ENCODE peak calls at places on chromosomes 11 and 22, in four cellular contexts. One of them, this sample, is unnamed.

GRCh38 chr11:86418929-86419328 is 44.2 kb downstream of the CCDC81 start:
- DNase-seq in body of pancreas: no peak
- DNase-seq in astrocyte of the cerebellum: no peak
- DNase-seq in endodermal cell: no peak
- DNase-seq in this sample: no peak

GRCh38 chr11:67309661-67310061 is 6.3 kb downstream of the SSH3 start:
- DNase-seq in endodermal cell: peak; percentile 24
- DNase-seq in astrocyte of the cerebellum: no peak
- DNase-seq in body of pancreas: no peak
- DNase-seq in this sample: no peak

GRCh38 chr22:32042924-32043323 is at the start of gene SLC5A1:
- DNase-seq in endodermal cell: no peak
- DNase-seq in body of pancreas: peak; percentile 84
- DNase-seq in astrocyte of the cerebellum: no peak
- DNase-seq in this sample: no peak

GRCh38 chr11:92789761-92790160 is 179.7 kb upstream of the MTNR1B start:
- DNase-seq in body of pancreas: no peak
- DNase-seq in endodermal cell: no peak
- DNase-seq in astrocyte of the cerebellum: no peak
- DNase-seq in this sample: no peak

GRCh38 chr22:29148036-29148435 is 57.7 kb upstream of the EMID1 start:
- DNase-seq in endodermal cell: no peak
- DNase-seq in astrocyte of the cerebellum: no peak
- DNase-seq in body of pancreas: no peak
- DNase-seq in this sample: no peak

GRCh38 chr22:44091021-44091721 is 67.1 kb downstream of the PARVB start:
- DNase-seq in body of pancreas: no peak
- DNase-seq in endodermal cell: no peak
- DNase-seq in astrocyte of the cerebellum: no peak
- DNase-seq in this sample: no peak

GRCh38 chr11:23680488-23681230 is 816.2 kb upstream of the LUZP2 start:
- DNase-seq in body of pancreas: no peak
- DNase-seq in astrocyte of the cerebellum: no peak
- DNase-seq in endodermal cell: no peak
- DNase-seq in this sample: no peak

GRCh38 chr22:36065775-36066544 is 37.3 kb upstream of the RBFOX2 start:
- DNase-seq in body of pancreas: peak; percentile 96
- DNase-seq in astrocyte of the cerebellum: peak; percentile 78
- DNase-seq in endodermal cell: peak; percentile 99
- DNase-seq in this sample: peak; percentile 88

GRCh38 chr22:23397618-23398567 is 182.2 kb downstream of the IGLL1 start:
- DNase-seq in body of pancreas: no peak
- DNase-seq in astrocyte of the cerebellum: no peak
- DNase-seq in endodermal cell: no peak
- DNase-seq in this sample: no peak

GRCh38 chr11:33324211-33324985 is 67.2 kb downstream of the HIPK3 start:
- DNase-seq in endodermal cell: no peak
- DNase-seq in astrocyte of the cerebellum: no peak
- DNase-seq in body of pancreas: no peak
- DNase-seq in this sample: no peak

DNA sequence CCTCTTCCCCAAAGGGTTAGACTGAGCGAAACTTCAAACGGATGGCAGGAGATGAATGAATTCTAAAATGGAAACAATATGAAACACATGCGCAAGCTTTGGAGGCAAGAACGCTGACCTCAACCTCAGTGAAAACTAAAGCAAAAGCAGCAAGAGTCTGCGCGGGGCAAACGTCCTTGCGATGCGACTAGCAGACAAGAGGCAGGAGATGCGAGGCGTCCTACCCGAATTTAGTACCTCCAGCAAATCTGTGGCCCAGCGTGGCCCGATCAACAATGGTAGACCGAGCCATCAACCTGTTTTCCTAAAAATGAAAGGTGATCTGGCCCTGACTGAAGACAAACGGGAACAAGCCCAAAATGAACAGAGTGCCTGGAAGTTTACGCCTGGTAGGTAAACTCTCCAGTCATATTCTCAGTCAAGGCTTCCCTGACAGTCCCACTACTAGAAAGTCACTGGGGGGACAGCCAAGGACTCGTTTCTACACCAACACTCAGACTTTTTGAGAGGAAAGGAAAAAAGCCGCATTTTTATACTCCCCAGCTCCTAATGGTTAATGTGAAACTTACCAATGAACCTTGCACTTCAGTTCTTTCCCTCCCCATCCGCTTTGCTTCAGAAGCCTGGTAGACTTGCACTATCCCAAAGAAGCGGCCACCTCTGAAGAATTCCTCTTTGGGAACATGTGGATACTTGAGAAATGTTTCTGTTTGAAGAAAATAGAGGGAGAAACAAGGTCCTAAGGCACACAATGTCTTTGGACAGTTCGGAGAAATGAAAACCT is 11.5 kb downstream of the MMP3 start:
- DNase-seq in endodermal cell: no peak
- DNase-seq in body of pancreas: no peak
- DNase-seq in astrocyte of the cerebellum: no peak
- DNase-seq in this sample: no peak
- TF ChIP-seq CTCF in endodermal cell: no peak
- TF ChIP-seq CTCF in body of pancreas: no peak
- TF ChIP-seq CTCF in astrocyte of the cerebellum: no peak
- TF ChIP-seq CTCF in this sample: no peak

GRCh38 chr11:65060913-65061408 is 2.6 kb upstream of the NAALADL1 start:
- DNase-seq in astrocyte of the cerebellum: no peak
- DNase-seq in body of pancreas: no peak
- DNase-seq in endodermal cell: peak; percentile 87
- DNase-seq in this sample: no peak
- TF ChIP-seq CTCF in astrocyte of the cerebellum: peak; percentile 43
- TF ChIP-seq CTCF in body of pancreas: no peak
- TF ChIP-seq CTCF in endodermal cell: peak; percentile 75
- TF ChIP-seq CTCF in this sample: no peak

GRCh38 chr11:60347084-60347797 is 20.2 kb downstream of the MS4A6E start:
- DNase-seq in astrocyte of the cerebellum: no peak
- DNase-seq in endodermal cell: no peak
- DNase-seq in body of pancreas: no peak
- DNase-seq in this sample: no peak

GRCh38 chr11:60343094-60343704 is 16.1 kb downstream of the MS4A6E start:
- DNase-seq in astrocyte of the cerebellum: no peak
- DNase-seq in body of pancreas: no peak
- DNase-seq in endodermal cell: no peak
- DNase-seq in this sample: no peak

GRCh38 chr11:60348116-60348515 is 21.1 kb downstream of the MS4A6E start:
- DNase-seq in astrocyte of the cerebellum: no peak
- DNase-seq in body of pancreas: no peak
- DNase-seq in endodermal cell: no peak
- DNase-seq in this sample: no peak

GRCh38 chr11:60344146-60344545 is 17.1 kb downstream of the MS4A6E start:
- DNase-seq in astrocyte of the cerebellum: no peak
- DNase-seq in body of pancreas: no peak
- DNase-seq in endodermal cell: no peak
- DNase-seq in this sample: no peak

GRCh38 chr11:60345489-60345888 is 18.4 kb downstream of the MS4A6E start:
- DNase-seq in endodermal cell: peak; percentile 80
- DNase-seq in body of pancreas: peak; percentile 42
- DNase-seq in astrocyte of the cerebellum: no peak
- DNase-seq in this sample: peak; percentile 36
- TF ChIP-seq CTCF in endodermal cell: peak; percentile 86
- TF ChIP-seq CTCF in body of pancreas: peak; percentile 41
- TF ChIP-seq CTCF in astrocyte of the cerebellum: no peak
- TF ChIP-seq CTCF in this sample: peak; percentile 26

DNA sequence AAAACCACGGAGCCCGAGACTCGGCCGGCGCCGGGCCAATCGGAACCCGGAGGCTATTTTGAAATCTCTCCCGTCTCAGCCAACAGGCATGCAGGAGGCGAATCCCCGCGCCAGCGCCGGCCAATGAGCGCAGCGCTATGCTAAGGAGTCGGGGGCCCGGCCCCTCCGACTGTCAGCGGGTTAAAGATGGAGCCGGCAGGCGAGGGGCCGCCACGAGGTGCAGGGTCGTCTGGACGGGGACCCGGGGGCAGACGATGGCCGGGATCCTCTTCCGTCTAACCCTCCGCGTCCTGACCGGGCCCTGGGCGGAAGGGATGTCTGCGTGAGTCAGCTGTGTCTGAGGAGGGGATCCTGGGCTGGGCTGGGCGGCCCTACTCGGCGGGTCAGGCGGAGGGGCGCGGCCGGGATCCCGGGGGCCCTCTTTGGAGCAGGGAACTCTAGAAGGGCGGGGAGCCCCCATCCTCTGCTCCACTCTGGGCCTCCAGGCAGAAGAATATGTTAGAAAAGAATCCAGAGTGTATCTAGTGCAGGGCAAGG is 10.0 kb downstream of the SDF2L1 start:
- DNase-seq in body of pancreas: peak; percentile 75
- DNase-seq in astrocyte of the cerebellum: peak; percentile 73
- DNase-seq in endodermal cell: peak; percentile 97
- DNase-seq in this sample: peak; percentile 89
- TF ChIP-seq CTCF in body of pancreas: no peak
- TF ChIP-seq CTCF in astrocyte of the cerebellum: no peak
- TF ChIP-seq CTCF in endodermal cell: no peak
- TF ChIP-seq CTCF in this sample: no peak

GRCh38 chr11:18844753-18845367 is 53.3 kb upstream of the PTPN5 start:
- DNase-seq in body of pancreas: peak; percentile 14
- DNase-seq in endodermal cell: no peak
- DNase-seq in astrocyte of the cerebellum: no peak
- DNase-seq in this sample: no peak
- TF ChIP-seq CTCF in body of pancreas: peak; percentile 54
- TF ChIP-seq CTCF in endodermal cell: peak; percentile 86
- TF ChIP-seq CTCF in astrocyte of the cerebellum: peak; percentile 77
- TF ChIP-seq CTCF in this sample: peak; percentile 28

GRCh38 chr11:65021509-65021908 is 5.7 kb upstream of the SNX15 start:
- DNase-seq in body of pancreas: no peak
- DNase-seq in endodermal cell: no peak
- DNase-seq in astrocyte of the cerebellum: no peak
- DNase-seq in this sample: no peak
- TF ChIP-seq CTCF in body of pancreas: no peak
- TF ChIP-seq CTCF in endodermal cell: no peak
- TF ChIP-seq CTCF in astrocyte of the cerebellum: no peak
- TF ChIP-seq CTCF in this sample: no peak

GRCh38 chr11:115524572-115524971 is 20.4 kb upstream of the CADM1 start:
- DNase-seq in endodermal cell: no peak
- DNase-seq in astrocyte of the cerebellum: no peak
- DNase-seq in body of pancreas: no peak
- DNase-seq in this sample: no peak

GRCh38 chr11:115530752-115531151 is 26.5 kb upstream of the CADM1 start:
- DNase-seq in endodermal cell: peak; percentile 88
- DNase-seq in astrocyte of the cerebellum: no peak
- DNase-seq in body of pancreas: no peak
- DNase-seq in this sample: no peak

GRCh38 chr11:115525600-115526006 is 21.4 kb upstream of the CADM1 start:
- DNase-seq in endodermal cell: peak; percentile 10
- DNase-seq in body of pancreas: no peak
- DNase-seq in astrocyte of the cerebellum: no peak
- DNase-seq in this sample: no peak

GRCh38 chr11:115527534-115528125 is 23.4 kb upstream of the CADM1 start:
- DNase-seq in body of pancreas: peak; percentile 33
- DNase-seq in astrocyte of the cerebellum: no peak
- DNase-seq in endodermal cell: peak; percentile 75
- DNase-seq in this sample: no peak

DNA sequence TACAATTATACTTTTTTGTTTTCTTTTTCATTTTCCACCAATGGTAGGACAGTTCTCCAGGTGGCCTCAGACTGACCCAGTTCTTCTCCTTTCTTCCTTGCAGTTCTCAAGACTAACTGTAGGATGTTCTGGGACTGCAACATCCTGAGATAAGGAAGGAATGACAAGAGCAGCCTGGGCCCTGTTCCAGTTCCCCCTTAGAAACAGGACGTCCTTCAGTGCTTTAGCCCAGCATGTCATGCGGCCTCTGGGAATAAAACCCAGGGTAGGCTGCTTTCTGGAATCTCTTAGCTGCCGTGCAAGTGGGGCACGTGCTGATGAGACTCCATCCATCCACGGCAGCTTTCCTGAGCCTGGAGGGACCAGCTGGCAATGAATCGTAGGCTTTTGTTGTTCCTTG is 24.0 kb upstream of the CADM1 start:
- DNase-seq in endodermal cell: peak; percentile 57
- DNase-seq in astrocyte of the cerebellum: no peak
- DNase-seq in body of pancreas: no peak
- DNase-seq in this sample: no peak
- TF ChIP-seq CTCF in endodermal cell: peak; percentile 66
- TF ChIP-seq CTCF in astrocyte of the cerebellum: peak; percentile 1
- TF ChIP-seq CTCF in body of pancreas: no peak
- TF ChIP-seq CTCF in this sample: no peak

GRCh38 chr11:107123022-107123421 is 104.7 kb upstream of the GUCY1A2 start:
- DNase-seq in astrocyte of the cerebellum: no peak
- DNase-seq in body of pancreas: no peak
- DNase-seq in endodermal cell: no peak
- DNase-seq in this sample: no peak
- TF ChIP-seq CTCF in astrocyte of the cerebellum: no peak
- TF ChIP-seq CTCF in body of pancreas: no peak
- TF ChIP-seq CTCF in endodermal cell: no peak
- TF ChIP-seq CTCF in this sample: no peak

DNA sequence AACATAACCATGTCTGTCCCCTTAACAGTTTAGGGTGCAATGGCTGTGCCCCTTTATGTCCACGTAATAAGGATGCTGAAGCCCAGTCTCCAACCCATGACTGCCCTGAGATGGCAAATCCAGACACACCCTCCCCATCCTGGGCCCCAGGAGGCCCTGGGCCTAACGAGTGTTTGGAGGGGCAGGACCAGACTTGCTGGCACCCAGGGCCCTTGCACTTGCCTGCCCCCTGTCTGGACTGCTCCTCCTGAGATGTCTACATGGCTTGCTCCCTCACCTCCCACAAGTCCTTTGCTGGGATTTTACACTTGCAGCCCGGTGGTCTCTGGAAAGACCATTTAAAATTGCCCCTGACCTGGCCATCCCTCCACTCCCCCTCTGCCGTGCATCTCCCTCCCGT is 132.2 kb upstream of the NECTIN1 start:
- DNase-seq in body of pancreas: no peak
- DNase-seq in endodermal cell: no peak
- DNase-seq in astrocyte of the cerebellum: no peak
- DNase-seq in this sample: no peak
- TF ChIP-seq CTCF in body of pancreas: no peak
- TF ChIP-seq CTCF in endodermal cell: peak; percentile 18
- TF ChIP-seq CTCF in astrocyte of the cerebellum: no peak
- TF ChIP-seq CTCF in this sample: no peak

GRCh38 chr11:134780486-134781155 is 368.6 kb upstream of the B3GAT1 start:
- DNase-seq in astrocyte of the cerebellum: no peak
- DNase-seq in endodermal cell: no peak
- DNase-seq in body of pancreas: no peak
- DNase-seq in this sample: no peak
- TF ChIP-seq CTCF in astrocyte of the cerebellum: no peak
- TF ChIP-seq CTCF in endodermal cell: no peak
- TF ChIP-seq CTCF in body of pancreas: no peak
- TF ChIP-seq CTCF in this sample: no peak